ENCODE peak calls at places on chromosomes 13 and 19, in eight cellular contexts. N is kidney; O is breast epithelium; L is naive thymus-derived CD4-positive, alpha-beta T cell; M is tibial nerve; Q is K562; X is fibroblast of lung; A is upper lobe of left lung. P is an unnamed sample. For H3K4me1, the result is how much of the 10 kb centered on the place peaks cover.

GRCh38 chr19:2014731-2015610 is 543 bp downstream of the BTBD2 start:
- DNase-seq in M (no peak), X (no peak), Q (peak), A (no peak), O (no peak), L (no peak), N (peak), P (no peak)

GRCh38 chr19:50663280-50663790 is 14.1 kb downstream of the C19orf81 start:
- DNase-seq in O (no peak), M (no peak), L (no peak), N (peak), X (no peak), A (no peak), Q (peak), P (no peak)

GRCh38 chr13:80339841-80340642 is 884 bp downstream of the SPRY2 start:
- DNase-seq in Q (peak), X (peak), M (no peak), A (peak), L (no peak), O (peak), N (peak), P (peak)

GRCh38 chr19:51327066-51327985 is 14.6 kb downstream of the VSIG10L start:
- DNase-seq in A (peak), N (no peak), M (no peak), O (no peak), L (no peak), Q (peak), X (no peak), P (peak)

GRCh38 chr19:13478576-13478975 is 27.7 kb downstream of the CACNA1A start:
- DNase-seq in N (no peak), O (no peak), Q (no peak), L (no peak), M (no peak), X (no peak), A (no peak), P (no peak)

GRCh38 chr13:112969692-112970338 is 801 bp downstream of the MCF2L start:
- DNase-seq in O (no peak), X (no peak), Q (no peak), N (no peak), L (no peak), M (no peak), A (no peak), P (no peak)

GRCh38 chr13:29999492-30000372 is 149.3 kb upstream of the UBL3 start:
- DNase-seq in X (no peak), L (no peak), M (no peak), Q (no peak), O (no peak), A (no peak), N (no peak), P (no peak)

GRCh38 chr13:30725331-30726085 is 9.8 kb upstream of the ALOX5AP start:
- DNase-seq in L (no peak), Q (no peak), N (no peak), X (peak), O (no peak), A (no peak), M (no peak), P (no peak)

GRCh38 chr13:28640861-28641599 is 17.9 kb upstream of the POMP start:
- DNase-seq in M (no peak), X (no peak), O (no peak), N (no peak), A (no peak), Q (no peak), L (no peak), P (no peak)

GRCh38 chr19:46890423-46891170 is 29.8 kb downstream of the ARHGAP35 start:
- DNase-seq in O (no peak), X (peak), M (no peak), Q (no peak), A (no peak), L (no peak), N (no peak), P (no peak)
- H3K4me1 ChIP-seq in O (under half), X (under half), M (under half), Q (under half), A (under half), L (under half), N (under half), P (under half)

DNA sequence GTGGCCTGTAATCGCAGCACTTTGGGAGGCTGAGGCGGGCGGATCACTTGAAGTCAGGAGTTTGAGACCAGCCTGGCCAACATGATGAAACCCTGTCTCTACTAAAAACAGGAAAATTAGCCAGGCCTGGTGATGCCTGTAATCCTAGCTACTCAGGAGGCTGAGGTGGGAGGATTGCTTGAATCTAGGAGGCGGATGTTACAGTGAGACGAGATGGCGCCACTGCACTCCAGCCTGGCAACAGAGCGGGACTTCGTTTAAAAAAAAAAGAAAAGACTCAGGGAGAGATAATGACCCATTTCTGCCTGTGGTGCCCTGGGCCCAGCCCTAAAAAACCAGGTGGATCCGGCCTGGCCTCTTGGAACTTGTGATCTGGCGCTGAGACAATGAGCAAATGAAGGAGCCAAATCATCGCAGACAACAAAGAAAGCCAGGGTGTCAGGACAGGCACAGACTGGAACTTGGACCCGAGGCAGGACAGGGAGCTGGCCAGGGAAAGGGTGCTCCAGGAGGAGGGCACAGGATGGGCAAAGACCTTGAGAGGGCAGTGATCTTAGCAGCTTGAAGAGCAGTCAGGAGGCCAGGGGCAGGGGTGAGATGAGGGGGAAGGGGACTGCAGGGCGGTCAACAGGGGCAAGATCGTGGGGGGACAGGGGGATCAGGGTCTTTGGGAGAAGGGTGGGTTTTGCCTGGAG is 963 bp upstream of the JAK3 start:
- DNase-seq in O (peak), Q (no peak), L (no peak), X (no peak), A (no peak), M (no peak), N (no peak), P (no peak)
- H3K4me1 ChIP-seq in O (under half), Q (under half), L (half or more), X (under half), A (under half), M (under half), N (under half), P (under half)

GRCh38 chr19:39141929-39142328 is 16.3 kb downstream of the PAK4 start:
- DNase-seq in A (no peak), O (no peak), Q (no peak), N (no peak), X (no peak), L (no peak), M (no peak), P (no peak)
- H3K4me1 ChIP-seq in A (half or more), O (under half), Q (half or more), N (half or more), X (under half), L (under half), M (under half), P (under half)

GRCh38 chr13:111198979-111199378 is 83.9 kb downstream of the ARHGEF7 start:
- DNase-seq in X (no peak), M (no peak), O (no peak), L (no peak), A (no peak), N (no peak), Q (no peak), P (no peak)
- H3K4me1 ChIP-seq in X (under half), M (under half), O (under half), L (under half), A (under half), N (under half), Q (under half), P (under half)

DNA sequence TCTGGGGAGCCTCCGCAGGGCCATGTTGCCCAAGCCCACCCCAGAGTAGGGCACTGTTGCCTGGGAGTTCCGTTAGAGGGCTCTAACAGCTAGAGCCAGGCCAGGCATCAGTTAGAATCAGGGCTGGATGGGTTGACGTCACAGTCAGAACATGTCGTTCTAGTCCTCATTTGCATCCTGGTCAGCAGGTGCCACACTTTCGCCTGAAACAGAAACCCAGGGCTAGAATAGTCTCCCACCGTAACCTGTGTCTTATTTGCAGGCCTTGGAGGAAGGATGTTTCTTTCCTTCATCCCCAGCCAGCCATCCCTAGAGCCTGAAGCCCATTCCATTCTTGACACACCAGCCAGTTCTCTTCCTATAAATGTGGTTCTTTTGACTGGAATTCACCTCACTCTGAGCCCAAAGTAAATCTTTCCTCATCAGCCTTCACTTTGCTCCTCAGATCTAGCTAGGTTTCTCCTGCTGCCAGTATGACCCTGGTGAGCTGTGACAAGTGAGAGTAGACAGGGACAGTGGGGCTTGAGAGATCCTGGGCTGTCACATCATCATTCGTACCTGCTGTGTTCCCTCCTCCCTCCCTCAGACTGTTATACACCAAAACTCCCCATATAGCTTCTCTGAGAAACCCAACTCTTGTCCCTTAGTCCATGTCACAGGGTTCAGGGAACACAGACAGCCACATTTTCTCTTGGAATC is 12.2 kb upstream of the CCDC97 start:
- DNase-seq in A (no peak), O (no peak), N (no peak), L (no peak), Q (no peak), X (no peak), M (no peak), P (peak)
- H3K4me1 ChIP-seq in A (half or more), O (under half), N (under half), L (half or more), Q (under half), X (under half), M (under half), P (under half)

GRCh38 chr19:3954107-3954506 is 16.8 kb downstream of the DAPK3 start:
- DNase-seq in Q (no peak), O (no peak), L (no peak), M (no peak), X (no peak), A (no peak), N (no peak), P (no peak)

GRCh38 chr19:3959766-3960131 is 11.2 kb downstream of the DAPK3 start:
- DNase-seq in X (no peak), O (peak), M (no peak), L (no peak), Q (no peak), N (no peak), A (no peak), P (no peak)

GRCh38 chr19:3950871-3951861 is 18.3 kb downstream of the NMRK2 start:
- DNase-seq in L (no peak), O (no peak), N (no peak), A (no peak), M (no peak), X (no peak), Q (peak), P (peak)

GRCh38 chr19:3958836-3959765 is 11.8 kb downstream of the DAPK3 start:
- DNase-seq in M (no peak), O (peak), Q (no peak), N (no peak), L (no peak), A (no peak), X (no peak), P (no peak)

GRCh38 chr19:3955688-3956087 is 15.2 kb downstream of the DAPK3 start:
- DNase-seq in L (no peak), M (no peak), O (no peak), Q (no peak), N (no peak), A (no peak), X (no peak), P (no peak)
- H3K4me1 ChIP-seq in L (under half), M (under half), O (under half), Q (half or more), N (under half), A (under half), X (under half), P (under half)

DNA sequence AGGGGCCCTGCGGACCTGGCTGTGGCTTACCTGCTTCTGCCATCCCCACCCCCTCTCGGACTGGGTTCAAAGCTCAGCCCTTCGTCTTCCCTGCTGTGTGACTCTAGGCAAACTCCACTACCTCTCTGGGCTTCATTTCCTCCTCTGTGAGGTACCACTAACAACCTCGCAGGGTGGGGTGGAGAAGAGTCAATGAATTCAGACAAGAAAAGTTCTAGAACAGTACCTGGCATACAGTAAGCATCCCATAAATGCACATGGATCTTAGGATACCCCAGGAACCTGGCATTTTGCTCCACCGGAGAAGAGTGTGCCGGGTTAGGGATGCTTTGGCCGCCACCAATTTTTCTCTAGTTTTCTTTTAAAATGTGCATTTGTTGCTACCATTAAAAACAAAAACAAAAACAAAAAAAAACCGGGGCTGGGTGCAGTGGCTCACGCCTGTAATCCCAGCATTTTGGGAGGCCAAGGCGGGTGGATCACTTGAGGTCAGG is 3.4 kb downstream of the TLE5 start:
- DNase-seq in L (no peak), M (no peak), A (no peak), N (no peak), O (no peak), Q (no peak), X (no peak), P (no peak)
- H3K4me1 ChIP-seq in L (half or more), M (under half), A (half or more), N (under half), O (under half), Q (half or more), X (under half), P (under half)

GRCh38 chr19:6260376-6260775 is 19.4 kb downstream of the MLLT1 start:
- DNase-seq in L (no peak), Q (no peak), A (no peak), X (no peak), O (no peak), N (no peak), M (no peak), P (no peak)
- H3K4me1 ChIP-seq in L (under half), Q (under half), A (under half), X (under half), O (under half), N (under half), M (under half), P (under half)